ENCODE peak calls at places on chromosome 3, in ten cellular contexts. C is fibroblast of lung; D is suprapubic skin; V is bronchial epithelial cell; W is H7; X is BJ; G is naive thymus-derived CD4-positive, alpha-beta T cell; U is K562; F is left lung; B is fibroblast of mammary gland. M is an unnamed sample.

GRCh38 chr3:3127432-3128010 is 781 bp downstream of the TRNT1 start:
- DNase-seq in U (peak), C (no peak), F (no peak), D (no peak), W (peak), X (no peak), V (peak), B (peak), G (no peak), M (no peak)

GRCh38 chr3:156781310-156782230 is 44.6 kb upstream of the LEKR1 start:
- DNase-seq in G (no peak), D (no peak), C (no peak), V (peak), X (peak), F (no peak), B (peak), U (peak), W (no peak), M (no peak)

GRCh38 chr3:48694610-48695051 is 8.9 kb upstream of the NCKIPSD start:
- DNase-seq in G (no peak), W (no peak), D (peak), C (peak), V (peak), F (no peak), X (peak), B (peak), U (no peak), M (peak)

GRCh38 chr3:63967675-63968611 is 55.4 kb downstream of the PSMD6 start:
- DNase-seq in W (no peak), F (no peak), B (peak), C (peak), X (no peak), D (no peak), U (no peak), V (peak), G (peak), M (no peak)

GRCh38 chr3:154842546-154842945 is 237.6 kb upstream of the MME start:
- DNase-seq in X (no peak), U (no peak), V (no peak), B (peak), C (peak), G (no peak), W (no peak), F (no peak), D (no peak), M (peak)

GRCh38 chr3:16917256-16917935 is 32.6 kb downstream of the PLCL2 start:
- DNase-seq in W (no peak), B (peak), C (no peak), D (no peak), U (no peak), V (peak), F (no peak), X (no peak), G (no peak), M (no peak)

GRCh38 chr3:44661189-44661588 is 12.7 kb downstream of the ZNF35 start:
- DNase-seq in D (no peak), U (peak), C (no peak), G (no peak), W (peak), F (no peak), X (no peak), B (no peak), V (peak), M (no peak)

GRCh38 chr3:63477494-63478129 is 174.9 kb upstream of the SNTN start:
- DNase-seq in D (no peak), G (no peak), W (no peak), B (no peak), F (no peak), U (no peak), X (no peak), V (no peak), C (no peak), M (no peak)

GRCh38 chr3:13200465-13200864 is 127.2 kb upstream of the IQSEC1 start:
- DNase-seq in D (no peak), U (no peak), C (no peak), W (no peak), V (no peak), X (no peak), F (peak), B (no peak), G (no peak), M (no peak)

GRCh38 chr3:27352047-27352446 is 17.1 kb downstream of the NEK10 start:
- DNase-seq in B (no peak), V (no peak), C (no peak), X (no peak), F (no peak), W (no peak), G (no peak), U (no peak), D (no peak), M (no peak)

GRCh38 chr3:23911397-23911796 is 5.4 kb downstream of the NKIRAS1 start:
- DNase-seq in W (no peak), F (no peak), B (no peak), X (no peak), U (no peak), V (no peak), C (no peak), D (no peak), G (no peak), M (no peak)

GRCh38 chr3:139585820-139586219 is 46.3 kb upstream of the RBP1 start:
- DNase-seq in B (peak), X (no peak), C (no peak), U (no peak), W (no peak), F (no peak), D (no peak), V (no peak), G (no peak), M (no peak)

GRCh38 chr3:160665231-160665630 is 11.7 kb upstream of the ARL14 start:
- DNase-seq in D (no peak), W (no peak), B (no peak), F (no peak), U (no peak), C (no peak), X (no peak), V (no peak), G (no peak), M (no peak)

GRCh38 chr3:63986147-63986546 is 37.1 kb downstream of the PSMD6 start:
- DNase-seq in D (no peak), U (no peak), G (no peak), W (no peak), X (no peak), C (no peak), F (no peak), V (no peak), B (no peak), M (no peak)

GRCh38 chr3:152021951-152022461 is 148.6 kb downstream of the SUCNR1 start:
- DNase-seq in B (peak), D (no peak), V (peak), U (no peak), C (peak), X (no peak), F (peak), G (no peak), W (no peak), M (peak)

GRCh38 chr3:149610351-149611105 is 47.3 kb downstream of the WWTR1 start:
- DNase-seq in X (no peak), B (no peak), D (no peak), V (no peak), F (no peak), U (no peak), C (peak), G (no peak), W (no peak), M (no peak)

GRCh38 chr3:16928386-16929132 is 43.8 kb downstream of the PLCL2 start:
- DNase-seq in X (no peak), U (no peak), V (no peak), B (peak), G (no peak), W (no peak), D (no peak), C (no peak), F (no peak), M (no peak)

GRCh38 chr3:47324278-47324865 is 41.6 kb downstream of the KLHL18 start:
- DNase-seq in F (no peak), U (peak), W (peak), X (peak), B (peak), C (peak), V (peak), G (peak), D (no peak), M (peak)

GRCh38 chr3:134028486-134029255 is 1.1 kb downstream of the SLCO2A1 start:
- DNase-seq in D (no peak), G (no peak), V (no peak), W (no peak), F (no peak), C (no peak), U (no peak), B (no peak), X (no peak), M (no peak)

GRCh38 chr3:100067589-100067988 is 46.7 kb downstream of the FILIP1L start:
- DNase-seq in W (no peak), B (no peak), G (no peak), C (no peak), V (no peak), U (no peak), X (no peak), D (no peak), F (no peak), M (no peak)

GRCh38 chr3:185585523-185585861 is 603 bp upstream of the SENP2 start:
- DNase-seq in G (no peak), W (no peak), U (no peak), D (no peak), V (no peak), X (no peak), C (no peak), B (no peak), F (no peak), M (no peak)

GRCh38 chr3:58041182-58041825 is 33.1 kb downstream of the FLNB start:
- DNase-seq in X (no peak), G (no peak), B (no peak), D (no peak), V (no peak), F (no peak), U (no peak), W (no peak), C (no peak), M (no peak)

DNA sequence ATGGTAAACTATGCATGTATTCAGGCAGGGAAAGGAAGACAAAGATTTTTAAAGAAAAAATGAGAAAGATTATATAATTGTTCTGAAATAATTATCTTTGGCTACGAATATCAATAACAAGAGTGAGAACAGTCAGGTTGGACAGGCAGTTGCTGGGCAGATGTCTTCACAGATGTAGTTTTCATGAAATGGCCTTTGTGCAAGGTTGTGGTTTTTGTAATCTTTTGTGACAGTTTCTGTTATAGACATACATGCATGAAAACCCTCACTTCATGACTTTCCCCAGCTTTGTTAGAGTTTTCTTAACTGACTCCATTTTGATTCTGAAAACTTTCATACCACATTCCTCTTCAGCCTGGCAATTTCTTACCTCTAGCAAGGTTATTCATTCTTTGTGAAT is 34.9 kb upstream of the SLC25A36 start:
- DNase-seq in B (no peak), V (no peak), D (no peak), F (no peak), G (no peak), U (no peak), C (no peak), W (no peak), X (no peak), M (no peak)
- H3K4me3 ChIP-seq in B (no peak), V (no peak), D (no peak), F (no peak), G (no peak), U (no peak), C (no peak), W (no peak), X (no peak), M (no peak)

GRCh38 chr3:73107788-73108187 is 46.3 kb downstream of the EBLN2 start:
- DNase-seq in B (no peak), U (no peak), X (no peak), V (no peak), F (no peak), C (no peak), D (no peak), W (no peak), G (no peak), M (no peak)
- H3K4me3 ChIP-seq in B (no peak), U (no peak), X (no peak), V (no peak), F (no peak), C (no peak), D (no peak), W (no peak), G (no peak), M (no peak)

GRCh38 chr3:106617276-106617675 is 748.5 kb upstream of the CBLB start:
- DNase-seq in B (peak), D (no peak), X (no peak), V (no peak), G (no peak), F (no peak), U (no peak), W (no peak), C (no peak), M (no peak)
- H3K4me3 ChIP-seq in B (no peak), D (no peak), X (no peak), V (no peak), G (no peak), F (no peak), U (no peak), W (no peak), C (no peak), M (no peak)

GRCh38 chr3:30577788-30578187 is 28.6 kb upstream of the TGFBR2 start:
- DNase-seq in G (no peak), B (no peak), C (no peak), V (no peak), F (no peak), D (no peak), X (no peak), U (no peak), W (no peak), M (no peak)
- H3K4me3 ChIP-seq in G (no peak), B (no peak), C (no peak), V (no peak), F (no peak), D (no peak), X (no peak), U (no peak), W (no peak), M (no peak)

M was measured in skeletal muscle cell.